ENCODE peak calls at places on chromosome 3, in seven cellular contexts. Y is mucosa of descending colon, N is GM12865, F is left ventricle myocardium inferior, I is cardiac fibroblast, Q is amniotic epithelial cell, B is A172. R is an unnamed sample.
A peak's percentile ranks its signal among the peaks of the same experiment; 100 is the strongest.

GRCh38 chr3:172201136-172201989 is 162.0 kb downstream of the FNDC3B start:
- DNase-seq in F (peak; percentile 89), Q (peak; percentile 96), Y (peak; percentile 69), N (no peak), B (peak; percentile 59), I (peak; percentile 95), R (peak; percentile 19)

GRCh38 chr3:185781759-185782158 is 43.1 kb downstream of the IGF2BP2 start:
- DNase-seq in Y (no peak), N (peak; percentile 5), B (no peak), Q (peak; percentile 74), F (no peak), I (peak; percentile 49), R (no peak)

GRCh38 chr3:195082811-195083210 is 188.1 kb downstream of the XXYLT1 start:
- DNase-seq in F (peak; percentile 10), Y (no peak), I (no peak), N (no peak), Q (no peak), B (no peak), R (no peak)

GRCh38 chr3:126065876-126066275 is 18.0 kb downstream of the SLC41A3 start:
- DNase-seq in N (no peak), I (no peak), F (no peak), Q (no peak), B (no peak), Y (no peak), R (no peak)

GRCh38 chr3:4684976-4685375 is 191.8 kb downstream of the ITPR1 start:
- DNase-seq in I (no peak), Y (no peak), F (no peak), Q (no peak), B (no peak), N (no peak), R (no peak)

GRCh38 chr3:66098436-66098835 is 59.7 kb upstream of the MAGI1 start:
- DNase-seq in Y (no peak), I (peak; percentile 21), Q (peak; percentile 62), B (no peak), F (no peak), N (no peak), R (no peak)

GRCh38 chr3:58238830-58239229 is 1.2 kb downstream of the ABHD6 start:
- DNase-seq in Y (no peak), Q (no peak), B (no peak), F (no peak), N (no peak), I (no peak), R (no peak)

GRCh38 chr3:66693461-66693912 is 192.7 kb upstream of the LRIG1 start:
- DNase-seq in N (no peak), B (no peak), F (peak; percentile 25), Y (peak; percentile 71), Q (peak; percentile 11), I (peak; percentile 33), R (no peak)

GRCh38 chr3:128275316-128276150 is 122.3 kb downstream of the EEFSEC start:
- DNase-seq in Q (peak; percentile 4), F (no peak), I (no peak), Y (no peak), B (no peak), N (no peak), R (no peak)

GRCh38 chr3:14123308-14124222 is 1.1 kb downstream of the CHCHD4 start:
- DNase-seq in N (peak; percentile 33), I (no peak), B (no peak), Y (no peak), Q (no peak), F (no peak), R (no peak)

GRCh38 chr3:52295809-52296208 is 8.2 kb downstream of the GLYCTK start:
- DNase-seq in N (no peak), Q (no peak), B (no peak), F (no peak), Y (no peak), I (no peak), R (no peak)

R was measured in Peyer's patch.